ENCODE peak calls at places on chromosome X, in seven cellular contexts. M is A549, U is uterus, C is ovary, K is body of pancreas, N is HCT116, P is stomach. W is an unnamed sample.

GRCh38 chrX:22247169-22247568 is 25.5 kb upstream of the CBLL2 start:
- DNase-seq in M (no peak), C (no peak), K (no peak), P (no peak), N (no peak), U (no peak), W (no peak)

GRCh38 chrX:101219840-101220191 is 230 bp downstream of the DRP2 start:
- DNase-seq in M (no peak), N (no peak), C (no peak), U (no peak), P (no peak), K (no peak), W (no peak)

GRCh38 chrX:95058815-95059214 is 1384.8 kb downstream of the FAM133A start:
- DNase-seq in P (no peak), K (no peak), N (no peak), U (no peak), C (no peak), M (no peak), W (no peak)

GRCh38 chrX:10233696-10234095 is 76.9 kb downstream of the CLCN4 start:
- DNase-seq in M (no peak), U (no peak), K (no peak), N (no peak), C (no peak), P (no peak), W (no peak)

GRCh38 chrX:116318672-116319071 is 117.7 kb upstream of the SLC6A14 start:
- DNase-seq in C (no peak), K (no peak), N (no peak), M (no peak), P (peak), U (no peak), W (no peak)

GRCh38 chrX:17007134-17007768 is 60.8 kb downstream of the REPS2 start:
- DNase-seq in P (no peak), C (no peak), N (no peak), M (peak), U (no peak), K (no peak), W (no peak)

GRCh38 chrX:24241822-24242648 is 71.8 kb downstream of the SUPT20HL2 start:
- DNase-seq in K (peak), U (no peak), C (no peak), N (no peak), M (peak), P (no peak), W (no peak)

GRCh38 chrX:10981491-10981890 is 129.6 kb upstream of the HCCS start:
- DNase-seq in C (no peak), M (no peak), U (no peak), N (no peak), P (no peak), K (no peak), W (no peak)

GRCh38 chrX:40085714-40086113 is 12.0 kb downstream of the BCOR start:
- DNase-seq in C (no peak), K (peak), U (no peak), N (no peak), M (no peak), P (no peak), W (no peak)

GRCh38 chrX:3263681-3264126 is 82.7 kb downstream of the MXRA5 start:
- DNase-seq in N (no peak), K (no peak), C (no peak), P (no peak), U (no peak), M (no peak), W (no peak)

GRCh38 chrX:107659768-107660167 is 31.5 kb downstream of the PRPS1 start:
- DNase-seq in P (no peak), N (no peak), C (no peak), M (no peak), K (no peak), U (no peak), W (no peak)

GRCh38 chrX:101385795-101386541 is at the start of gene BTK:
- DNase-seq in P (no peak), K (no peak), M (no peak), N (no peak), C (no peak), U (no peak), W (no peak)

GRCh38 chrX:44872319-44872816 is 620 bp upstream of the KDM6A start:
- DNase-seq in M (peak), K (peak), P (peak), C (no peak), U (no peak), N (no peak), W (peak)

GRCh38 chrX:24025741-24026402 is 1.1 kb downstream of the KLHL15 start:
- DNase-seq in K (peak), M (peak), N (peak), C (no peak), P (no peak), U (no peak), W (peak)

GRCh38 chrX:102154218-102154860 is 1.4 kb downstream of the BEX5 start:
- DNase-seq in P (no peak), M (no peak), K (peak), N (no peak), C (peak), U (no peak), W (no peak)

GRCh38 chrX:39418936-39419659 is 617.8 kb downstream of the MID1IP1 start:
- DNase-seq in N (no peak), P (peak), C (peak), U (peak), K (peak), M (no peak), W (no peak)

GRCh38 chrX:4670606-4671005 is 957.2 kb upstream of the PRKX start:
- DNase-seq in C (no peak), U (no peak), N (no peak), M (no peak), K (peak), P (peak), W (no peak)

GRCh38 chrX:15943393-15943792 is 88.8 kb upstream of the AP1S2 start:
- DNase-seq in U (no peak), C (no peak), M (no peak), N (no peak), P (no peak), K (no peak), W (no peak)

GRCh38 chrX:30906726-30907125 is 17.7 kb upstream of the TAB3 start:
- DNase-seq in K (no peak), M (no peak), N (peak), C (no peak), U (no peak), P (no peak), W (no peak)

GRCh38 chrX:21479695-21480280 is 105.6 kb downstream of the CNKSR2 start:
- DNase-seq in K (no peak), C (no peak), N (no peak), M (peak), P (no peak), U (no peak), W (no peak)

GRCh38 chrX:113421432-113421831 is 580.8 kb upstream of the AMOT start:
- DNase-seq in U (no peak), N (no peak), M (no peak), C (no peak), P (no peak), K (no peak), W (no peak)

GRCh38 chrX:40843643-40844042 is 108.3 kb upstream of the MED14 start:
- DNase-seq in K (no peak), C (no peak), P (no peak), U (no peak), M (no peak), N (no peak), W (no peak)

GRCh38 chrX:136255543-136255942 is 4.3 kb upstream of the MAP7D3 start:
- DNase-seq in P (no peak), M (no peak), K (no peak), N (no peak), U (no peak), C (no peak), W (no peak)

GRCh38 chrX:101676571-101676970 is 16.9 kb upstream of the ARMCX2 start:
- DNase-seq in P (no peak), K (no peak), M (no peak), N (no peak), C (no peak), U (no peak), W (no peak)

GRCh38 chrX:106894392-106894909 is 8.7 kb downstream of the RIPPLY1 start:
- DNase-seq in C (peak), K (peak), U (peak), N (peak), M (peak), P (peak), W (no peak)

GRCh38 chrX:135513140-135513535 is 7.3 kb upstream of the INTS6L start:
- DNase-seq in M (no peak), U (no peak), C (no peak), P (no peak), K (no peak), N (no peak), W (no peak)

GRCh38 chrX:78139160-78140123 is at the start of gene TAF9B:
- DNase-seq in U (peak), K (peak), P (peak), C (peak), M (peak), N (peak), W (peak)
- TF ChIP-seq POLR2A in U (peak), K (peak), P (no peak), C (peak), M (peak), N (no peak), W (no peak)

DNA sequence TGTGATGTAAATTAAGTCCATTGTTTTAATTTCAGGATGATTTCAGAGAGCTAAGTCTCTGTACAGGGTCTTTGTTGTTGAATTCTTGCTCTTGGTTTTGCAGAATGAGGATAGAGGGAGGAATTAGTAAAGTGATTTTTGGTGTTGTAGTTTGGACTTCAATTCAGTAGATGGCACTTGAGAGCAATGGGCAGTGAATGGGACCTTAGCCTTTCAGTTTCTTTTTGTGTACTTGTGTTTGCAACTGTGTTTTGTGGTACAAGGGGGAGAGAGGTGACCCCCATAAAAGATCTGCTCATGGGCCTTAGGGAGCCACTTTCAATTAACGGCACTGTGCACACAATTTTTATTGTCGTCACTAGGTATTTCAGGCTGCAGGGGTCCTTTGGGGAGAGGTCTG is 340.0 kb downstream of the DCAF12L2 start:
- DNase-seq in P (no peak), C (no peak), M (no peak), N (no peak), U (no peak), K (no peak), W (no peak)
- TF ChIP-seq CTCF in P (no peak), C (no peak), M (no peak), N (no peak), U (no peak), K (no peak), W (no peak)

DNA sequence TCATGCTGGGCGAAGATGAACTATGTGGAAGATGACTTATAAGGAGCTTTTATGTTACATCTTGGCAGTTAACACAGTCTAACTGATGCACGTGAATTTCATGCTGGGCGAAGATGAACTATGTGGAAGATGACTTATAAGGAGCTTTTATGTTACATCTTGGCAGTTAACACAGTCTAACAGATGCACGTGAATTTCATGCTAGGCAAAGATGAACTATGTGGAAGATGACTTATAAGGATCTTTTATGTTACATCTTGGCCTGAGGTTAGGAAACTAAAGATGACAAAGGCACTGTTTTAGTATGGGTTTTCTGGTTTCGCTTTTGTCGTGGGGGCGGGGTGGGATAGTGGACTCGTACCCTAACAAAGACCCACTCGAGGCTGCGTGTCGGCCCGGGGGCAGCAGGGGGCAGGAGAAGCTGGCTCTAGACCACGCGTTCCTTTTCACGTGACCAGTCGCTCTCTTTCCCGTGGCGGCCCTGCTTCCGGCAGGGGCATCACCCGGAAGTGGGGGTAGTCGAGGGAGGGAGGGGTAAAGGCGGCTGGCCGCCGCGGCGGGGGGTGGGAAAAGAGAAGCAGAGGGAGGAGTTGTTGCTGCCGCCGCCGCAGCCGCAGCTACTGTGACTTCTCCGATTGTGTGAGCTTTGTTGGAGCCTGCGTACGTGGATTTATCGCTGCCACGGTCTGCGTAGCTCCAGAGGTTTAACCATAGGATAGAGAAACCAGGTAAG is at the start of gene ATP7A:
- DNase-seq in U (peak), C (peak), M (peak), K (peak), P (peak), N (peak), W (peak)
- TF ChIP-seq POLR2A in U (peak), C (no peak), M (peak), K (peak), P (no peak), N (no peak), W (no peak)

GRCh38 chrX:47608130-47608810 is 11.4 kb downstream of the SYN1 start:
- DNase-seq in N (no peak), U (no peak), M (no peak), C (no peak), P (no peak), K (no peak), W (peak)

GRCh38 chrX:47613082-47613481 is 6.6 kb downstream of the SYN1 start:
- DNase-seq in P (no peak), N (no peak), C (no peak), M (no peak), U (no peak), K (no peak), W (peak)

GRCh38 chrX:47611926-47612325 is 7.7 kb downstream of the SYN1 start:
- DNase-seq in M (no peak), U (no peak), C (no peak), K (no peak), P (no peak), N (no peak), W (no peak)

GRCh38 chrX:47612418-47612817 is 7.2 kb downstream of the SYN1 start:
- DNase-seq in K (no peak), N (no peak), U (no peak), C (no peak), M (no peak), P (no peak), W (no peak)

DNA sequence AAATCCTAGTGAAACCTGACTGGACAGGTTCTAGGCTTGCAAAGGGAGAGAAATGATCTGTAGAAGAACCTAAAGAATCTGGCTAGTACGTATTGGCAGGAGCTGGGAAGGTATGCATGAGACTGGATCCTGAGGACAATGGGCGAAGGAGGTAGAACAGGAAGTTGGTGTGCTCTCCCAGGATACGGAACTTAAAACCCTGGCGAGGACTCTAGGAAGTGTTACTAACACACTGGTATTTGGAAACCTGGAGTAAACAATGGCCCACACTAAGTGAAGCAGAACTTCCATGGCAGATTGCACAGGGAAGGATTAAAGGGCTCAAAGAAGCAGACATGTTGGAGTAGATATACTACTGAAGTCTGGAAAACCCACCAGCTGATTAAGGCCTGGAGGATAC is 9.2 kb downstream of the SYN1 start:
- DNase-seq in N (no peak), U (no peak), K (no peak), P (no peak), C (no peak), M (no peak), W (no peak)
- TF ChIP-seq CTCF in N (no peak), U (no peak), K (no peak), P (no peak), C (no peak), M (no peak), W (no peak)

GRCh38 chrX:34903316-34903715 is 39.3 kb upstream of the FAM47B start:
- DNase-seq in P (no peak), N (no peak), C (no peak), M (no peak), K (no peak), U (no peak), W (no peak)

GRCh38 chrX:34909151-34909550 is 33.4 kb upstream of the FAM47B start:
- DNase-seq in M (no peak), C (no peak), N (no peak), P (no peak), U (no peak), K (no peak), W (no peak)
- TF ChIP-seq POLR2A in M (no peak), C (no peak), N (no peak), P (no peak), U (no peak), K (no peak), W (no peak)

GRCh38 chrX:71253253-71254091 is 468 bp downstream of the ZMYM3 start:
- DNase-seq in M (peak), N (no peak), P (peak), C (peak), U (peak), K (peak), W (no peak)
- TF ChIP-seq CTCF in M (peak), N (peak), P (no peak), C (no peak), U (peak), K (peak), W (no peak)

GRCh38 chrX:13257223-13258051 is 62.4 kb downstream of the ATXN3L start:
- DNase-seq in K (no peak), M (no peak), P (no peak), N (no peak), C (no peak), U (no peak), W (no peak)

GRCh38 chrX:13258725-13259124 is 61.1 kb downstream of the ATXN3L start:
- DNase-seq in P (no peak), M (no peak), K (no peak), U (no peak), C (no peak), N (no peak), W (no peak)

GRCh38 chrX:13260598-13260997 is 59.3 kb downstream of the ATXN3L start:
- DNase-seq in U (no peak), C (no peak), K (no peak), M (no peak), P (no peak), N (no peak), W (no peak)

GRCh38 chrX:13256562-13256961 is 63.3 kb downstream of the ATXN3L start:
- DNase-seq in P (no peak), M (no peak), C (no peak), N (no peak), K (no peak), U (no peak), W (no peak)

GRCh38 chrX:13258052-13258444 is 61.8 kb downstream of the ATXN3L start:
- DNase-seq in C (no peak), P (no peak), K (no peak), U (no peak), M (no peak), N (no peak), W (no peak)
- TF ChIP-seq POLR2A in C (no peak), P (no peak), K (no peak), U (no peak), M (no peak), N (no peak), W (no peak)

W was measured in lower leg skin.